ENCODE peak calls at places on chromosome 18, in four cellular contexts. A is heart right ventricle, R is activated gamma-delta T cell treated with Interleukin-2 at 50 U/mL for 16 hours, B is cardiac muscle cell. V is an unnamed sample.

GRCh38 chr18:77130229-77131099 is 2.1 kb downstream of the MBP start:
- DNase-seq in A (no peak), B (no peak), R (peak), V (no peak)

GRCh38 chr18:51621103-51621969 is 423.9 kb upstream of the MEX3C start:
- DNase-seq in A (peak), B (peak), R (no peak), V (peak)

GRCh38 chr18:77012120-77012519 is 120.5 kb downstream of the MBP start:
- DNase-seq in B (no peak), R (no peak), A (no peak), V (no peak)

GRCh38 chr18:1017227-1017626 is 112.6 kb downstream of the ADCYAP1 start:
- DNase-seq in R (no peak), A (no peak), B (no peak), V (no peak)

GRCh38 chr18:62105373-62105772 is 81.5 kb downstream of the PIGN start:
- DNase-seq in B (no peak), A (no peak), R (no peak), V (no peak)

GRCh38 chr18:23690505-23691068 is 1.3 kb downstream of the LAMA3 start:
- DNase-seq in A (no peak), B (no peak), R (no peak), V (no peak)

GRCh38 chr18:9735238-9735637 is 27.1 kb downstream of the RAB31 start:
- DNase-seq in B (no peak), A (no peak), R (no peak), V (no peak)

GRCh38 chr18:3304832-3305231 is 42.9 kb downstream of the MYL12B start:
- DNase-seq in R (no peak), B (no peak), A (no peak), V (no peak)

GRCh38 chr18:57839942-57840381 is 36.8 kb upstream of the ATP8B1 start:
- DNase-seq in A (no peak), B (no peak), R (no peak), V (peak)

GRCh38 chr18:37276111-37276510 is 289.5 kb downstream of the CELF4 start:
- DNase-seq in R (no peak), A (no peak), B (no peak), V (no peak)